ENCODE peak calls at places on chromosomes 3 and 15, in four cellular contexts. W, G, Q and C are unnamed samples.

GRCh38 chr15:29428925-29429573 is 159.4 kb upstream of the NSMCE3 start:
- DNase-seq in W (no peak), G (no peak), Q (no peak), C (no peak)

GRCh38 chr3:58586776-58587192 is 9.6 kb upstream of the FAM107A start:
- DNase-seq in W (no peak), G (no peak), Q (no peak), C (no peak)

GRCh38 chr3:134932035-134932434 is 137.0 kb downstream of the EPHB1 start:
- DNase-seq in W (no peak), G (no peak), Q (no peak), C (no peak)

GRCh38 chr3:8891328-8891727 is 71.9 kb downstream of the RAD18 start:
- DNase-seq in W (no peak), G (no peak), Q (no peak), C (no peak)

GRCh38 chr3:47979070-47979469 is 37.1 kb downstream of the MAP4 start:
- DNase-seq in W (no peak), G (no peak), Q (no peak), C (no peak)

GRCh38 chr15:69059170-69059943 is 44.9 kb downstream of the NOX5 start:
- DNase-seq in W (peak), G (peak), Q (peak), C (peak)

GRCh38 chr15:67715166-67715565 is 110.1 kb upstream of the SKOR1 start:
- DNase-seq in W (no peak), G (no peak), Q (no peak), C (no peak)

GRCh38 chr3:168121175-168121853 is 25.6 kb upstream of the GOLIM4 start:
- DNase-seq in W (no peak), G (no peak), Q (no peak), C (no peak)

GRCh38 chr15:51131596-51132290 is 37.0 kb upstream of the TNFAIP8L3 start:
- DNase-seq in W (no peak), G (no peak), Q (no peak), C (no peak)

GRCh38 chr15:82831894-82832600 is 22.6 kb downstream of the WHAMM start:
- DNase-seq in W (no peak), G (no peak), Q (no peak), C (no peak)

GRCh38 chr15:48266029-48266428 is 59.9 kb downstream of the SLC12A1 start:
- DNase-seq in W (no peak), G (no peak), Q (no peak), C (no peak)

GRCh38 chr3:147256739-147257138 is 149.6 kb downstream of the ZIC4 start:
- DNase-seq in W (no peak), G (no peak), Q (no peak), C (no peak)

GRCh38 chr3:185988080-185988815 is 50.4 kb upstream of the TRA2B start:
- DNase-seq in W (no peak), G (no peak), Q (no peak), C (no peak)

GRCh38 chr3:107641572-107642307 is 119.0 kb downstream of the BBX start:
- DNase-seq in W (no peak), G (no peak), Q (no peak), C (no peak)

GRCh38 chr3:195260286-195260905 is 10.6 kb downstream of the XXYLT1 start:
- DNase-seq in W (no peak), G (no peak), Q (no peak), C (no peak)

GRCh38 chr15:57667171-57667924 is 39.2 kb upstream of the POLR2M start:
- DNase-seq in W (peak), G (no peak), Q (no peak), C (no peak)

GRCh38 chr3:15936347-15936746 is 138.6 kb upstream of the ANKRD28 start:
- DNase-seq in W (no peak), G (no peak), Q (no peak), C (no peak)

GRCh38 chr15:28103402-28103801 is 4.3 kb upstream of the OCA2 start:
- DNase-seq in W (no peak), G (no peak), Q (no peak), C (no peak)

GRCh38 chr3:79767194-79767952 is 425 bp downstream of the ROBO1 start:
- DNase-seq in W (no peak), G (no peak), Q (no peak), C (no peak)

GRCh38 chr15:87777054-87777498 is 479.5 kb downstream of the NTRK3 start:
- DNase-seq in W (no peak), G (no peak), Q (no peak), C (no peak)

GRCh38 chr3:31541102-31541501 is 8.4 kb downstream of the STT3B start:
- DNase-seq in W (no peak), G (no peak), Q (no peak), C (no peak)

GRCh38 chr3:118970819-118971218 is 63.8 kb downstream of the IGSF11 start:
- DNase-seq in W (no peak), G (no peak), Q (no peak), C (no peak)

GRCh38 chr3:179563298-179563934 is 690 bp downstream of the ACTL6A start:
- DNase-seq in W (peak), G (peak), Q (peak), C (peak)

GRCh38 chr3:31755911-31756658 is 223.4 kb downstream of the STT3B start:
- DNase-seq in W (no peak), G (no peak), Q (no peak), C (no peak)

GRCh38 chr15:72339777-72340177 is 19.8 kb upstream of the CELF6 start:
- DNase-seq in W (no peak), G (no peak), Q (no peak), C (no peak)

GRCh38 chr3:131261137-131261536 is 120.4 kb upstream of the NUDT16 start:
- DNase-seq in W (no peak), G (no peak), Q (no peak), C (no peak)

GRCh38 chr15:64224508-64224907 is 61.7 kb upstream of the PPIB start:
- DNase-seq in W (peak), G (no peak), Q (no peak), C (no peak)

GRCh38 chr15:91807122-91807521 is 46.4 kb upstream of the SLCO3A1 start:
- DNase-seq in W (no peak), G (no peak), Q (no peak), C (no peak)

GRCh38 chr15:89009080-89009479 is 79.2 kb upstream of the ABHD2 start:
- DNase-seq in W (no peak), G (no peak), Q (no peak), C (no peak)

GRCh38 chr15:65952425-65953053 is 83.2 kb downstream of the RAB11A start:
- DNase-seq in W (peak), G (no peak), Q (no peak), C (no peak)

GRCh38 chr3:45687828-45688193 is 1.4 kb upstream of the SACM1L start:
- DNase-seq in W (no peak), G (no peak), Q (no peak), C (no peak)

GRCh38 chr15:28919201-28919627 is 33.4 kb downstream of the APBA2 start:
- DNase-seq in W (no peak), G (no peak), Q (peak), C (no peak)

GRCh38 chr3:13654330-13655073 is 105.6 kb downstream of the FBLN2 start:
- DNase-seq in W (no peak), G (no peak), Q (no peak), C (peak)

GRCh38 chr15:40045572-40046217 is 6.7 kb upstream of the SRP14 start:
- DNase-seq in W (no peak), G (no peak), Q (no peak), C (no peak)

GRCh38 chr3:58093573-58094195 is 85.5 kb downstream of the FLNB start:
- DNase-seq in W (no peak), G (no peak), Q (no peak), C (no peak)

DNA sequence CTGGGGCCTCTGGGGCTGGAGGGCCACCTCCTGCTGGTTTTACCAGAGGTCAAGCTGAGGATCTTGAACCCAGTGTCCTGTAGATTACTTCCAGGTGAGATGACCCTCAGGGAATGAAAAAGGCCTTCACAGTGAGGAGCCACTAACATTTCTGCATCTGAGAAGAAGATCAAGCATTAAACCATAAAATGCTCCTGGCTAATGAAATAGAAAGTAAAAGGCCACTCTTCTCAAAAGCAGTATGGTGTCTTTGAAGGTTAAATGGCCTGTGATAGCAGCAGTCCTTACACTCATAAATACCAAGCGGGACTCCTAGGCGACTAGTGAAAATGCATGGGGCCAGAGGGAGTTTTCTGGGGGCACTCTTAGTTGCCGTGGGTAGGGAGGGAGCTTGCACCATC is 47.0 kb upstream of the RGMA start:
- DNase-seq in W (no peak), G (no peak), Q (no peak), C (no peak)
- H3K27ac ChIP-seq in W (no peak), G (no peak), Q (no peak), C (no peak)

DNA sequence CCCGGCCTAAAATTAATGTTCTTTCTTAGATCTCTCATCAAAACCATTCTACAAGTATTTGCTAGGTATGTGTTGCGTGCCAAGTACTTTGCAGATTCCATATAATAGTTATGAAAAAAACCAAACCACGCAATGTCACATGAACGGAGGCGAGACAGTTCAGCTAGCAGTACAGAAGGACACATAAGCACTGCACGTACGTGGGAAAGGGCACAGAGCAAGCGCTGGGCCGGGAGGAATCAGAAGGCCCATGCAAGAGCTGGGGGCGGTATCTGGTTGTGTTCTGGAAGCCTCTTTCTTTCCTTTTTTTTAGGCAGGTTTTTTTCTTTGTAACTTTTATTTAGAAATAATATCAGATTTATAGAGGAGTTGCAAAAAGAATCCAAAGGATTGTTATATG is 11.3 kb downstream of the PDIA5 start:
- DNase-seq in W (no peak), G (no peak), Q (no peak), C (no peak)
- H3K27ac ChIP-seq in W (no peak), G (no peak), Q (no peak), C (no peak)

GRCh38 chr3:128973988-128974564 is 19.8 kb downstream of the CFAP92 start:
- DNase-seq in W (no peak), G (no peak), Q (no peak), C (no peak)

GRCh38 chr3:128969993-128970740 is 23.7 kb downstream of the CFAP92 start:
- DNase-seq in W (peak), G (peak), Q (peak), C (peak)

GRCh38 chr3:128967748-128968147 is 26.1 kb downstream of the CFAP92 start:
- DNase-seq in W (no peak), G (no peak), Q (no peak), C (no peak)

GRCh38 chr3:128970741-128971048 is 23.2 kb downstream of the CFAP92 start:
- DNase-seq in W (no peak), G (no peak), Q (no peak), C (no peak)

DNA sequence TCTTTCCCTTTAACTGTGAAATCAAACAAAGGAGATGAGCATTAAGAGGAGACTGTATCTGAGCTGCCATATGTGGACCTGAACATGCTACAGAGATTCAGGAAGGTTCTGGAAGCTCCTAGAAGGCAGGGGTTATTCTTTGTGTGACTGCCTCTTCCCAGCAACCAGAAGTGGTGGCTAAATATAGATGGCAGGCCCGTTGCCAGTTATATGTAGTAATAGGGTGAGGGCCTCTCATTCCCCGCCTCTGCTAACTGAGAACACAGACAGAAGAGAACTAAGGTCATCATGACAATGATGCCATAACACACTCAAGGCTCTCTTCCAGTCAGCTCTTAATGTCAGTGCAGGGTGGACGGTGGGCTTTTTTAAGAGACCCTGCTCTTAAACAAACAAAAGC is 22.5 kb downstream of the CFAP92 start:
- DNase-seq in W (no peak), G (no peak), Q (no peak), C (no peak)
- H3K27ac ChIP-seq in W (no peak), G (no peak), Q (peak), C (no peak)

GRCh38 chr15:98899266-98900021 is 108.1 kb downstream of the PGPEP1L start:
- DNase-seq in W (no peak), G (no peak), Q (no peak), C (no peak)
- H3K27ac ChIP-seq in W (no peak), G (no peak), Q (no peak), C (no peak)

DNA sequence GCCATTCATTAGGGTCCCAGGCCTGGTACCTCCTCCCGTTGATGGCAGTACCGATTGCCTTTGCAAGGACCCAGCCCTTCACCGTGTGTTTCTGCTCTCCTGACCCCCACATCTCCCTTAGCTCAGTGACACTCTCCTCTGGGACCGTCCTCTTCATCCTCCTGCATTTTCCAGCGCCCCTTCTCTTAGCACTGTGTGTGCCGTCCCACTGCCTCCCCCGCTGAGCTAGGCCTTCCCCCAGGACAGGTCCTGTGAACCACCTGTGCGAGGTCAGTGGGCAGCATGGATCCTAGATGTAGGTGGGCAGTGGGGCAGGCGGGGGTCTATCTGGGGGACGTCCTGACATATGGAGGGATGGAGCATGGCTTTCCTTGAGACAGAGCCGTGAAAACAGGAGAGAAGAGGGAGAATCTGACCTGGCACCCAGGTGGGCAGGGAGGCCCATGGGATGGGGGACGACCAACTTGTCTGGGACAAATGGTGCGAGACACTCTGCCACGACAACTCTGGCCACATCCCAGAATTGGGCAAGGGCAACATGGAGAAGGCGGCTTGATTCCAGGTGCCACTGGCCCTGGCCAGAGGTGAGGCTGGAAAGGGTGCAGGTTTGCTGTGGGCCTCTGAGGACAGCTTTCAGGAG is 87.7 kb upstream of the ALDH1L1 start:
- DNase-seq in W (peak), G (no peak), Q (no peak), C (no peak)
- H3K27ac ChIP-seq in W (peak), G (no peak), Q (peak), C (no peak)

GRCh38 chr3:43867673-43868072 is 176.9 kb downstream of the ABHD5 start:
- DNase-seq in W (no peak), G (no peak), Q (no peak), C (no peak)
- H3K27ac ChIP-seq in W (no peak), G (no peak), Q (no peak), C (no peak)

DNA sequence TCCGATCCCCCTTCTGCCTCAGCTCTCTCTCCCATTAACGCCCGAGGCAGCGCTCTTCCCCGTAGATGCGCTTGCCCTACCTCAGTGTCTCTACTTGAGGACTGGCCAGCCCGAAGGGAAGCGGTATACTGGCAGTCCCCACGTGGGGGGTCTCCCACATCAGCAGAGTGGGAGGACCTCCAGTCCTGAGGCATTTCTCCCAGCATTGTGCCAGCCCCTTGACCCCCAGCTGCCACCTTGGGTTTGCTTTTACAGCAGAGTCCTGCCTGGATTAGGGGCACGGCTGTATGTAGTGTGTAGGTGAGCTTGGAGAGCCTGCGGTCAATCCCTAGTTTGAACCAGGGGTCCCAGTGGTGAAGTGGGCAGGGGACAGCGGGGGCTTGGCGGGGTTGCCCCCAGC is 767 bp downstream of the SEMA3F start:
- DNase-seq in W (no peak), G (no peak), Q (no peak), C (no peak)
- H3K27ac ChIP-seq in W (no peak), G (no peak), Q (peak), C (no peak)

DNA sequence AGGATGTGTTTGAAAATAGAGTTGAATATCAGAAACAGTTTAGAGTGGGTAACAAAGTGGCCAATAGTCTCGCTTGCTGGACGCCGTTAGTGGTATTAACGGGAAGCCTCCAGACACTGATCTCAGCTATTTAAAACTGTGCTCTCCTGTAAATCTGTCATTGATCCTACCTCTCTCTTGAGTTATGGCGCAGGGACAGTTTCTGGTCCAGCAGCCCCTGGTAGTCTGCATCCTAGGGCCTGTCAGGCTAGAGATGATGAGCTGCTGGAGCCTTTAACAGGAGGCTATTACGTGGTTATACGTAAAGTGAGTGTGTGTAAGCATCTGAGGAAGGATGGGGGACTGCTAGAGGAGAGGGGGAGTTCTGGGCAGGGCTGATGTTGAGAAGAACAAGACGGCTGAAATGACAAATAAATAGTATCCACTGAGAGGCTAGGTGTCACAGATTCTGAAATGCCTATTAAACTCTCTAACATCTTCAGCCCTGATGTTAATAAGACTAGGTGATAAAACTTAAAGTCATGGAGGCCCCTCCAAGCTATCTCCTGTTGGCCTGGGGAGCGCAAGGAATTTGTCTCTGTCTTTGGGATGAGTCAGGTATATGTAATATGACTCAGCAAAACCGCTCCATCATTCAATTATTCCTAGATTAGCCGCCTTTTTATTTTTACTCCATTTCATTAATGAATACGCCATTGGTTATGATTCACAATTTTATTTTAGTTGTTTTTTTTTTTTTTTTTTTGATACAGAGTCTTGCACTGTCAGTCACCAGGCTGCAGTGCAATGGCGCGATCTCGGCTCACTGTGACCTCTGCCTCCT is 155.7 kb downstream of the GREM1 start:
- DNase-seq in W (no peak), G (no peak), Q (no peak), C (no peak)
- H3K27ac ChIP-seq in W (no peak), G (no peak), Q (peak), C (no peak)

DNA sequence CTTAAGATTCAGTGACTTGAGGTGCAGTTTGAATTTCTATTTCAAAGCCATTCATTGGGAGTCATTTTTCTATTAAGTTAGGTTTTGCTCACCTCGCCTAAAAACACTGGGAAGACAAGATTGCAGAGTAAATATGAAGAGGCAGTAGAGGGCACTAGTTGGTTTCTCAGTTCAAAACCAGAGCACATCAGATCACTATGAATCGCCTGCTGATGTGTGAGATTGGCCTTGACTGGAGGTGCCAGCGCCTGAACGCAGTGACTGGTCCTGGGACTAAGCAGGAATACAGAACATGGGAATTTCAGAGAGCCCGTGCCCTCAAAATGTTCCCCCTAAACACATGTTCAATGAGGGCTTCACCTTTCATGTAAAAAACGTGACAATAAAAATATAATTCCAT is 229.0 kb downstream of the ITPR1 start:
- DNase-seq in W (peak), G (no peak), Q (no peak), C (no peak)
- H3K27ac ChIP-seq in W (peak), G (no peak), Q (peak), C (no peak)

GRCh38 chr3:157163554-157163953 is 3.6 kb upstream of the CCNL1 start:
- DNase-seq in W (no peak), G (no peak), Q (no peak), C (no peak)
- H3K27ac ChIP-seq in W (no peak), G (no peak), Q (no peak), C (no peak)